ENCODE peak calls at places on chromosome 15, in ten cellular contexts. G, W, H, Y, K, O, D, J, X and V are unnamed samples.

GRCh38 chr15:38168472-38169057 is 84.1 kb upstream of the SPRED1 start:
- DNase-seq in J (no peak), X (no peak), D (no peak), W (no peak), H (no peak), O (no peak), G (no peak), Y (no peak), K (no peak), V (no peak)

GRCh38 chr15:87620393-87620792 is 636.1 kb downstream of the NTRK3 start:
- DNase-seq in G (no peak), X (no peak), D (no peak), W (no peak), H (no peak), K (no peak), J (no peak), Y (no peak), O (no peak), V (no peak)

GRCh38 chr15:100338971-100339444 is 2.8 kb downstream of the ADAMTS17 start:
- DNase-seq in H (peak; percentile 69), W (peak; percentile 89), K (no peak), G (peak; percentile 37), D (peak; percentile 61), Y (no peak), J (peak; percentile 88), X (peak; percentile 76), O (peak; percentile 69), V (no peak)

GRCh38 chr15:101353240-101353639 is 58.2 kb upstream of the SNRPA1 start:
- DNase-seq in H (no peak), Y (peak; percentile 61), J (no peak), O (no peak), W (peak; percentile 74), K (no peak), D (no peak), G (no peak), X (no peak), V (no peak)

GRCh38 chr15:70252056-70252935 is 154.6 kb upstream of the TLE3 start:
- DNase-seq in D (no peak), J (no peak), W (peak; percentile 82), X (no peak), O (no peak), H (no peak), K (no peak), Y (no peak), G (no peak), V (peak; percentile 75)

GRCh38 chr15:64911317-64912186 is at the start of gene ANKDD1A:
- DNase-seq in G (peak; percentile 26), H (peak; percentile 79), Y (no peak), K (no peak), X (peak; percentile 51), J (peak; percentile 48), W (peak; percentile 91), D (peak; percentile 78), O (peak; percentile 70), V (no peak)

GRCh38 chr15:69032006-69032405 is 17.5 kb downstream of the NOX5 start:
- DNase-seq in X (no peak), G (no peak), O (no peak), D (no peak), Y (no peak), H (no peak), J (no peak), W (no peak), K (no peak), V (no peak)

GRCh38 chr15:92900712-92901052 is 558 bp downstream of the CHD2 start:
- DNase-seq in G (no peak), D (no peak), X (no peak), O (no peak), W (no peak), H (no peak), Y (no peak), J (no peak), K (no peak), V (no peak)

GRCh38 chr15:25684521-25685215 is 178.5 kb downstream of the ATP10A start:
- DNase-seq in Y (peak; percentile 37), O (no peak), G (no peak), W (peak; percentile 84), H (no peak), J (peak; percentile 80), D (no peak), X (no peak), K (peak; percentile 68), V (peak; percentile 80)

GRCh38 chr15:40340038-40340739 is 550 bp downstream of the CCDC9B start:
- DNase-seq in Y (peak; percentile 78), J (peak; percentile 92), O (peak; percentile 35), D (no peak), G (no peak), W (no peak), X (peak; percentile 66), K (no peak), H (peak; percentile 87), V (no peak)

GRCh38 chr15:78024141-78024567 is 53.4 kb downstream of the TBC1D2B start:
- DNase-seq in X (peak; percentile 26), W (peak; percentile 83), Y (no peak), D (no peak), O (no peak), H (peak; percentile 83), K (no peak), G (no peak), J (peak; percentile 64), V (no peak)

GRCh38 chr15:66854012-66854965 is 152.3 kb downstream of the SMAD6 start:
- DNase-seq in J (no peak), K (no peak), Y (peak; percentile 70), H (no peak), W (peak; percentile 77), X (no peak), G (no peak), D (no peak), O (no peak), V (peak; percentile 59)

GRCh38 chr15:85646538-85647091 is 148.1 kb downstream of the KLHL25 start:
- DNase-seq in O (no peak), Y (no peak), G (no peak), H (no peak), W (no peak), K (no peak), D (no peak), X (no peak), J (no peak), V (no peak)

GRCh38 chr15:65421360-65422215 is 1.2 kb downstream of the IGDCC4 start:
- DNase-seq in K (no peak), X (peak; percentile 21), J (peak; percentile 29), G (no peak), D (peak; percentile 96), O (no peak), H (peak; percentile 78), Y (peak; percentile 76), W (peak; percentile 88), V (peak; percentile 93)

GRCh38 chr15:64314456-64314855 is 41.5 kb downstream of the CSNK1G1 start:
- DNase-seq in O (no peak), X (no peak), H (no peak), D (no peak), K (no peak), Y (no peak), J (no peak), G (no peak), W (no peak), V (no peak)

GRCh38 chr15:69403611-69404010 is 10.5 kb upstream of the KIF23 start:
- DNase-seq in Y (no peak), K (peak; percentile 83), H (no peak), J (peak; percentile 80), W (no peak), G (no peak), O (no peak), X (no peak), D (no peak), V (no peak)

GRCh38 chr15:80418892-80419537 is 14.8 kb downstream of the ARNT2 start:
- DNase-seq in W (no peak), D (no peak), H (no peak), X (peak; percentile 35), K (no peak), O (peak; percentile 45), J (peak; percentile 73), G (peak; percentile 34), Y (no peak), V (no peak)
- TF ChIP-seq CTCF in W (no peak), D (peak; percentile 29), H (no peak), X (peak; percentile 48), K (peak; percentile 84), O (peak; percentile 52), J (peak; percentile 80), G (peak; percentile 88), Y (peak; percentile 90), V (peak; percentile 83)

GRCh38 chr15:56031836-56032235 is 38.4 kb upstream of the NEDD4 start:
- DNase-seq in X (no peak), O (no peak), K (no peak), G (no peak), W (no peak), Y (no peak), D (no peak), J (no peak), H (no peak), V (no peak)

GRCh38 chr15:56032366-56032765 is 39.0 kb upstream of the NEDD4 start:
- DNase-seq in J (no peak), X (no peak), H (no peak), Y (no peak), K (no peak), G (no peak), D (no peak), W (no peak), O (no peak), V (no peak)

DNA sequence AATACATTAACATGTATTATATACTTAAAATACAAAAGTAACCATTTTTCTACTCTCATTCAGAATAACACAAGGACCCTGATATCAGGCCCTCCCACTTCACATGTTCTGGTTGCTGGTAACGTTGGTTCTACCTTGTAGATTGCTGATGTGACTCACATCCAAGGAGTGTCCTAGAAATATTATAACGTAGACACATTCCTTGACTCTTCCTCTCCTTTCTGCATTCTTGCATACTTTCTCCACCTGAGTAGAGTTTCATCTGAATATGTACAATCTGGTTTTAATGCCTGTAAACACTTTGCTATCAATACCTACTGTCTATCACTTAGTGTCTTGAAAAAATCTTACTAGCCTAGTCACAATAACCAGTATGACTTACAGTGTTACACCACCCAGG is 35.0 kb upstream of the NEDD4 start:
- DNase-seq in Y (no peak), W (no peak), J (no peak), H (no peak), K (no peak), D (no peak), X (no peak), G (no peak), O (no peak), V (no peak)
- TF ChIP-seq CTCF in Y (no peak), W (no peak), J (no peak), H (no peak), K (no peak), D (no peak), X (no peak), G (no peak), O (no peak), V (no peak)

GRCh38 chr15:60590935-60591490 is 112.1 kb upstream of the ICE2 start:
- DNase-seq in H (peak; percentile 50), D (peak; percentile 71), J (peak; percentile 42), G (no peak), W (peak; percentile 92), K (no peak), Y (peak; percentile 75), O (peak; percentile 49), X (peak; percentile 65), V (peak; percentile 92)
- TF ChIP-seq CTCF in H (no peak), D (no peak), J (no peak), G (no peak), W (no peak), K (no peak), Y (no peak), O (no peak), X (peak; percentile 25), V (peak; percentile 51)

DNA sequence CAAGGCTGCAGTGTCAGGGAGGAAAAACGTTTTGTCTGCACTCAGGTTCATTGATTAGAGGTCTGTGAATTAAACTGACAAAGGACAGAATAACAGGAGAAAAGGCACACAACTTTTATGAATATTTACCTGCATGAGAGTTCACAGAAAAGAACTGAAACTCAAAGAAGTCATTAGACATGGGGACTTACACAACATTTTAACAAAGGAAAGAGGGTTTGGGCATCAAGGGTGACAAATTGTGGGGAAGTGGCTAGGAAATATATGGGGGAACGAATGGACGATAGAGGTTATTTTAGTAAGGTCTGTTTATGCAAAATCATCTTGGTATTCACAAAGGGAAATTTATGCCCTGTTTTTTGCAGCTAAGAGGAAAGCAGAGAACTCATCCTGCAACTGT is 65.6 kb upstream of the C15orf39 start:
- DNase-seq in W (no peak), D (no peak), X (no peak), J (no peak), H (no peak), K (no peak), Y (no peak), O (no peak), G (no peak), V (no peak)
- TF ChIP-seq CTCF in W (no peak), D (no peak), X (no peak), J (no peak), H (no peak), K (no peak), Y (no peak), O (no peak), G (no peak), V (no peak)